ENCODE peak calls at places on chromosomes 5 and 9, in five cellular contexts. One of them, this sample, is unnamed.

GRCh38 chr9:116280529-116280928 is 126.9 kb downstream of the PAPPA start:
- DNase-seq in psoas muscle: no peak
- DNase-seq in NCI-H1105: no peak
- DNase-seq in cardiac fibroblast: no peak
- DNase-seq in endothelial cell of umbilical vein: no peak
- DNase-seq in this sample: no peak

GRCh38 chr9:69949396-69949795 is 94.3 kb upstream of the MAMDC2 start:
- DNase-seq in psoas muscle: no peak
- DNase-seq in NCI-H1105: no peak
- DNase-seq in cardiac fibroblast: peak
- DNase-seq in endothelial cell of umbilical vein: no peak
- DNase-seq in this sample: no peak

GRCh38 chr5:19853616-19854240 is 134.3 kb downstream of the CDH18 start:
- DNase-seq in psoas muscle: no peak
- DNase-seq in NCI-H1105: no peak
- DNase-seq in cardiac fibroblast: peak
- DNase-seq in endothelial cell of umbilical vein: no peak
- DNase-seq in this sample: no peak

GRCh38 chr5:155416765-155417164 is 403.2 kb downstream of the KIF4B start:
- DNase-seq in psoas muscle: no peak
- DNase-seq in NCI-H1105: no peak
- DNase-seq in cardiac fibroblast: no peak
- DNase-seq in endothelial cell of umbilical vein: no peak
- DNase-seq in this sample: no peak

GRCh38 chr9:7237473-7238243 is 479.9 kb downstream of the KDM4C start:
- DNase-seq in psoas muscle: no peak
- DNase-seq in NCI-H1105: peak
- DNase-seq in cardiac fibroblast: peak
- DNase-seq in endothelial cell of umbilical vein: no peak
- DNase-seq in this sample: no peak

GRCh38 chr5:9622891-9623547 is 7.1 kb downstream of the TAS2R1 start:
- DNase-seq in psoas muscle: no peak
- DNase-seq in NCI-H1105: no peak
- DNase-seq in cardiac fibroblast: peak
- DNase-seq in endothelial cell of umbilical vein: no peak
- DNase-seq in this sample: no peak

GRCh38 chr5:177311361-177311722 is 356 bp downstream of the MXD3 start:
- DNase-seq in psoas muscle: no peak
- DNase-seq in NCI-H1105: no peak
- DNase-seq in cardiac fibroblast: no peak
- DNase-seq in endothelial cell of umbilical vein: no peak
- DNase-seq in this sample: no peak

GRCh38 chr9:87667164-87667738 is 58.7 kb upstream of the CTSL start:
- DNase-seq in psoas muscle: no peak
- DNase-seq in NCI-H1105: no peak
- DNase-seq in cardiac fibroblast: peak
- DNase-seq in endothelial cell of umbilical vein: peak
- DNase-seq in this sample: no peak

GRCh38 chr5:7869474-7870136 is 657 bp downstream of the MTRR start:
- DNase-seq in psoas muscle: no peak
- DNase-seq in NCI-H1105: no peak
- DNase-seq in cardiac fibroblast: no peak
- DNase-seq in endothelial cell of umbilical vein: peak
- DNase-seq in this sample: peak

GRCh38 chr9:121551985-121552753 is 52.5 kb upstream of the GGTA1 start:
- DNase-seq in psoas muscle: peak
- DNase-seq in NCI-H1105: no peak
- DNase-seq in cardiac fibroblast: no peak
- DNase-seq in endothelial cell of umbilical vein: no peak
- DNase-seq in this sample: no peak

GRCh38 chr9:137301086-137301947 is 754 bp downstream of the NRARP start:
- DNase-seq in psoas muscle: peak
- DNase-seq in NCI-H1105: peak
- DNase-seq in cardiac fibroblast: peak
- DNase-seq in endothelial cell of umbilical vein: peak
- DNase-seq in this sample: peak

GRCh38 chr5:177539411-177539810 is 15.0 kb downstream of the FAM193B start:
- DNase-seq in psoas muscle: no peak
- DNase-seq in NCI-H1105: no peak
- DNase-seq in cardiac fibroblast: peak
- DNase-seq in endothelial cell of umbilical vein: no peak
- DNase-seq in this sample: no peak

GRCh38 chr9:137000177-137000930 is 4.0 kb upstream of the CLIC3 start:
- DNase-seq in psoas muscle: no peak
- DNase-seq in NCI-H1105: no peak
- DNase-seq in cardiac fibroblast: peak
- DNase-seq in endothelial cell of umbilical vein: no peak
- DNase-seq in this sample: no peak

GRCh38 chr5:63923914-63924313 is 38.3 kb downstream of the HTR1A start:
- DNase-seq in psoas muscle: no peak
- DNase-seq in NCI-H1105: no peak
- DNase-seq in cardiac fibroblast: no peak
- DNase-seq in endothelial cell of umbilical vein: no peak
- DNase-seq in this sample: no peak

GRCh38 chr5:37533851-37534250 is 154.7 kb downstream of the WDR70 start:
- DNase-seq in psoas muscle: no peak
- DNase-seq in NCI-H1105: no peak
- DNase-seq in cardiac fibroblast: no peak
- DNase-seq in endothelial cell of umbilical vein: no peak
- DNase-seq in this sample: no peak

GRCh38 chr5:128693779-128694178 is 155.7 kb upstream of the FBN2 start:
- DNase-seq in psoas muscle: no peak
- DNase-seq in NCI-H1105: no peak
- DNase-seq in cardiac fibroblast: no peak
- DNase-seq in endothelial cell of umbilical vein: no peak
- DNase-seq in this sample: no peak

GRCh38 chr9:74528207-74528606 is 31.1 kb downstream of the RORB start:
- DNase-seq in psoas muscle: no peak
- DNase-seq in NCI-H1105: no peak
- DNase-seq in cardiac fibroblast: no peak
- DNase-seq in endothelial cell of umbilical vein: no peak
- DNase-seq in this sample: no peak

GRCh38 chr5:169668732-169669131 is 31.7 kb downstream of the DOCK2 start:
- DNase-seq in psoas muscle: no peak
- DNase-seq in NCI-H1105: no peak
- DNase-seq in cardiac fibroblast: peak
- DNase-seq in endothelial cell of umbilical vein: no peak
- DNase-seq in this sample: no peak

GRCh38 chr5:74342948-74343682 is 297.4 kb downstream of the ENC1 start:
- DNase-seq in psoas muscle: no peak
- DNase-seq in NCI-H1105: no peak
- DNase-seq in cardiac fibroblast: no peak
- DNase-seq in endothelial cell of umbilical vein: no peak
- DNase-seq in this sample: no peak

This sample was measured in upper lobe of right lung.